ENCODE peak calls at places on chromosomes 16 and 17, in four cellular contexts. E, H, D and X are unnamed samples.

GRCh38 chr17:65193305-65194293 is 56.4 kb downstream of the RGS9 start:
- DNase-seq in H (no peak), D (no peak), E (no peak), X (no peak)

GRCh38 chr17:29561541-29562517 is 5.0 kb downstream of the ABHD15 start:
- DNase-seq in H (no peak), E (no peak), D (no peak), X (no peak)

GRCh38 chr17:601462-602303 is 113.0 kb downstream of the VPS53 start:
- DNase-seq in E (no peak), H (peak), D (no peak), X (no peak)

GRCh38 chr17:28018439-28019070 is 23.9 kb upstream of the NLK start:
- DNase-seq in E (no peak), D (no peak), H (no peak), X (no peak)

GRCh38 chr16:87344165-87344930 is 27.2 kb upstream of the C16orf95 start:
- DNase-seq in H (no peak), E (no peak), D (no peak), X (no peak)

GRCh38 chr16:1930338-1930720 is 12.1 kb upstream of the HS3ST6 start:
- DNase-seq in D (no peak), H (no peak), E (no peak), X (no peak)

GRCh38 chr16:83835972-83836566 is 28.3 kb downstream of the HSBP1 start:
- DNase-seq in H (no peak), D (no peak), E (no peak), X (no peak)

GRCh38 chr16:26645629-26646028 is 421.1 kb upstream of the C16orf82 start:
- DNase-seq in D (no peak), E (no peak), H (peak), X (peak)

GRCh38 chr16:88338111-88338510 is 44.6 kb upstream of the ZNF469 start:
- DNase-seq in E (no peak), D (no peak), H (peak), X (peak)

GRCh38 chr17:8162232-8162996 is at the start of gene VAMP2:
- DNase-seq in E (no peak), D (no peak), H (peak), X (peak)

GRCh38 chr16:68093816-68094613 is 8.8 kb downstream of the NFATC3 start:
- DNase-seq in H (peak), D (no peak), E (no peak), X (peak)

GRCh38 chr17:17781591-17782424 is 55.0 kb downstream of the SREBF1 start:
- DNase-seq in D (no peak), H (no peak), E (no peak), X (peak)

GRCh38 chr17:78477913-78478756 is 99.1 kb downstream of the DNAH17 start:
- DNase-seq in D (no peak), H (no peak), E (no peak), X (no peak)

GRCh38 chr16:81860867-81861266 is 81.8 kb downstream of the PLCG2 start:
- DNase-seq in H (no peak), E (no peak), D (no peak), X (no peak)

GRCh38 chr16:81850197-81850944 is 71.3 kb downstream of the PLCG2 start:
- DNase-seq in D (no peak), E (no peak), H (no peak), X (no peak)

GRCh38 chr16:81852347-81852746 is 73.3 kb downstream of the PLCG2 start:
- DNase-seq in H (no peak), E (no peak), D (no peak), X (no peak)

GRCh38 chr16:81860310-81860709 is 81.2 kb downstream of the PLCG2 start:
- DNase-seq in E (no peak), D (no peak), H (no peak), X (no peak)

GRCh38 chr16:81855552-81856153 is 76.6 kb downstream of the PLCG2 start:
- DNase-seq in H (no peak), D (no peak), E (no peak), X (peak)
- TF ChIP-seq CTCF in H (no peak), D (peak), E (peak), X (peak)

GRCh38 chr17:39564201-39564828 is 43.4 kb downstream of the NEUROD2 start:
- DNase-seq in H (peak), E (no peak), D (no peak), X (peak)

GRCh38 chr17:39568710-39569109 is 39.0 kb downstream of the NEUROD2 start:
- DNase-seq in H (no peak), D (no peak), E (no peak), X (no peak)

GRCh38 chr17:39566092-39566491 is 41.6 kb downstream of the NEUROD2 start:
- DNase-seq in D (no peak), H (no peak), E (no peak), X (no peak)

DNA sequence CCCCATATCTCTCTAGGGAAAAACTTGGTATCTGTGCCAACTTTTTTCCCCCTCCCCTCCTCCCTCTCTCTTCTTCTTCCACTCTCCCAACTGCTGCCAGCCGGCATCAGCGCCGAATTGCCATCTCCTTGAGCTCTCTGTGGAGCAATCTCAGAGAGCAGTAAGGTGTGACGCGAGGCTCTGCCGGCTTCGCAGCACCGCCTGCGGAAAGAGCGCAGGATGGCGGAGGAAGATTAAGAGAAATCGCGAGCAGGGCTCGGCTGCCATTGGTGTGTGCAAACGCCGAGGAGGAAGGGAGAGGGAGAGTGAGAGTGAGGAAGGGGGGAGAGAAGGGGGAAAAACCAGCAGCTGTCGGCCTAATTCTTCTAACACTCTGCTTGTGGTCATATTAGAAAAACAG is 44.2 kb downstream of the NEUROD2 start:
- DNase-seq in D (no peak), E (no peak), H (no peak), X (peak)
- TF ChIP-seq JUNB in D (no peak), E (no peak), H (no peak), X (no peak)

GRCh38 chr16:86033971-86034370 is 135.0 kb downstream of the IRF8 start:
- DNase-seq in E (no peak), D (no peak), H (no peak), X (no peak)

GRCh38 chr16:86034421-86034919 is 135.5 kb downstream of the IRF8 start:
- DNase-seq in D (no peak), E (no peak), H (no peak), X (no peak)

GRCh38 chr16:86035906-86036305 is 136.9 kb downstream of the IRF8 start:
- DNase-seq in D (no peak), H (no peak), E (no peak), X (no peak)

GRCh38 chr16:86031141-86031678 is 132.2 kb downstream of the IRF8 start:
- DNase-seq in E (no peak), H (peak), D (no peak), X (peak)

GRCh38 chr16:86033016-86033474 is 134.1 kb downstream of the IRF8 start:
- DNase-seq in D (no peak), H (no peak), E (no peak), X (peak)
- TF ChIP-seq EZH2 in D (no peak), H (no peak), E (no peak), X (no peak)

GRCh38 chr16:28597692-28598261 is 927 bp upstream of the SULT1A2 start:
- DNase-seq in E (no peak), H (peak), D (peak), X (peak)
- TF ChIP-seq CTCF in E (no peak), H (peak), D (peak), X (no peak)

GRCh38 chr17:51050291-51051033 is 70.2 kb downstream of the SPAG9 start:
- DNase-seq in H (no peak), E (peak), D (no peak), X (no peak)

GRCh38 chr17:51044964-51045363 is 75.7 kb downstream of the SPAG9 start:
- DNase-seq in E (no peak), D (no peak), H (no peak), X (no peak)

GRCh38 chr17:51052235-51052634 is 68.4 kb downstream of the SPAG9 start:
- DNase-seq in H (no peak), D (no peak), E (no peak), X (no peak)

GRCh38 chr17:51045616-51046526 is 74.8 kb downstream of the SPAG9 start:
- DNase-seq in E (no peak), H (no peak), D (peak), X (peak)

GRCh38 chr17:51046527-51047384 is 73.9 kb downstream of the SPAG9 start:
- DNase-seq in D (peak), E (no peak), H (peak), X (peak)
- TF ChIP-seq JUNB in D (no peak), E (no peak), H (no peak), X (no peak)

DNA sequence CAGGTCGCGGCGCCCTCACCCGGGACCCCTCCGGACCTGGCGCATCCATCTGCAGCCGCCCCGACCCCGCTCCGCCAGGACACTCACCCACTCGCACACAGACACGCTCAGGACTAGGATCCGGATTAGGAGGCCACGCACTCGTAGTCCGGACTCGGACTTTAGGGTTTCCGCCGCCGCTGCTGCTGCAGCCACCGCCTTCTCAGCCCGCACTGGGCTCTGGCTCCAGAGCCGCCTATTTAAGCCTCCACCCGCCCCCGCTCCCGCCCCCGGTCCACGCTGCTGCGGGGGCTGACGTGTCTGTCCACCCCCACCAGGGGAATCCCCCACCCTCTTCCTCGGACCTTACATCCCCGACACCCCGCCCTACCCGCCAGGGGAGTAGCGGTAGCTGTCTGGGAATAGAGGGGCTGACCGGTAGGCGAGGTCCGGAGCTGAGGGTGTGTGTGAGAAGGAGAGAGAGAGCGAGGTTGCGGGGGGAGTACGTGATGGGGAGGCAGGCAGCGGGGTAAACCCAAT is at the start of gene RRAD:
- DNase-seq in E (no peak), H (peak), D (no peak), X (peak)
- TF ChIP-seq EZH2 in E (no peak), H (no peak), D (peak), X (peak)

GRCh38 chr17:20890338-20890737 is 152.5 kb downstream of the USP22 start:
- DNase-seq in E (no peak), H (no peak), D (no peak), X (no peak)

DNA sequence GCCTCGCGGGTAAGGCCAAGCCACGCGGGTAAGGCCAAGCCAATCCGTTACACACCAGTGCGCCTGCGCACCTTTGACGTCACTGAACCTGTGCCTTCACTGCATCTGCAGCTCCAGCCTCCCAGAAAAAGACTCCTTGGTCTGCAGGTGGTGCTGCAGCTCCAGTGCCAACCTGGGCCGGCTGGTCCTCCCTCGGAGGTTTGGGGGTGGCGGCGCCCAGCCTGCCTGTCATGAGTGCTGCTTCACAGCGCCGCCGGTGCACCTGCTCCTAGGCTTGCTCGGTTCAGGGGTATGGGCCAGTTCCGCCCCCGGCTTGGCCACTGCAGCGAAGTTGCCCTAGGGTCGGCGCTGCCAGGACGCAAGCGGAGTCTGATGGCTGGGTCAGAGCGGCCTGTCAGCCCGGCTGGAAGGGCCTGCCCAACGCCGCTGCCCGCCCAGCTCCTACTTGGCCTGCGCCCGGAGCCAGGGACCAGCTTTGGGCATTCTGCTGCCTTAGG is 146.6 kb downstream of the USP22 start:
- DNase-seq in E (no peak), D (no peak), H (no peak), X (peak)
- TF ChIP-seq CTCF in E (no peak), D (no peak), H (no peak), X (no peak)